ENCODE peak calls at places on chromosomes 3 and 15, in six cellular contexts. S, D, Z, T, X and V are unnamed samples.

GRCh38 chr3:122414391-122414790 is 1.5 kb downstream of the WDR5B start:
- DNase-seq in Z (no peak), X (no peak), T (no peak), D (no peak), S (no peak), V (no peak)

GRCh38 chr15:49490963-49491362 is 67.9 kb downstream of the FGF7 start:
- DNase-seq in X (no peak), Z (no peak), D (no peak), T (no peak), S (no peak), V (no peak)

GRCh38 chr15:85583404-85584390 is 203.3 kb downstream of the AKAP13 start:
- DNase-seq in D (peak), Z (peak), S (no peak), X (peak), T (peak), V (peak)

GRCh38 chr15:79953951-79954444 is 17.0 kb downstream of the BCL2A1 start:
- DNase-seq in D (no peak), X (no peak), S (no peak), Z (no peak), T (no peak), V (no peak)

GRCh38 chr3:963755-964154 is 129.1 kb upstream of the CNTN6 start:
- DNase-seq in Z (no peak), D (no peak), S (no peak), T (no peak), X (no peak), V (no peak)

GRCh38 chr3:16338124-16338523 is 73.1 kb downstream of the OXNAD1 start:
- DNase-seq in T (no peak), Z (peak), S (no peak), D (no peak), X (no peak), V (no peak)

GRCh38 chr3:194447657-194448056 is 39.1 kb downstream of the ATP13A3 start:
- DNase-seq in X (no peak), Z (no peak), T (no peak), S (no peak), D (no peak), V (no peak)

GRCh38 chr15:88878720-88879184 is 16.6 kb downstream of the HAPLN3 start:
- DNase-seq in X (peak), S (no peak), Z (no peak), T (peak), D (peak), V (peak)

GRCh38 chr3:11624161-11624560 is 19.6 kb downstream of the VGLL4 start:
- DNase-seq in S (no peak), D (no peak), Z (no peak), X (no peak), T (no peak), V (no peak)

GRCh38 chr3:171198781-171199472 is 172.4 kb upstream of the SLC2A2 start:
- DNase-seq in S (no peak), T (no peak), D (no peak), X (peak), Z (no peak), V (no peak)

GRCh38 chr3:141287326-141287725 is 55.7 kb downstream of the PXYLP1 start:
- DNase-seq in T (no peak), S (no peak), X (no peak), D (no peak), Z (no peak), V (no peak)

GRCh38 chr3:136546718-136547117 is 205.5 kb downstream of the STAG1 start:
- DNase-seq in D (no peak), T (no peak), S (no peak), Z (no peak), X (no peak), V (no peak)

GRCh38 chr15:98671060-98672008 is 23.0 kb downstream of the IGF1R start:
- DNase-seq in X (no peak), T (no peak), D (no peak), Z (no peak), S (no peak), V (no peak)

GRCh38 chr3:148757238-148757930 is 59.7 kb downstream of the AGTR1 start:
- DNase-seq in Z (no peak), S (no peak), T (no peak), D (no peak), X (no peak), V (no peak)

GRCh38 chr15:31256385-31257265 is 70.0 kb upstream of the KLF13 start:
- DNase-seq in S (no peak), D (no peak), T (no peak), Z (no peak), X (no peak), V (no peak)

GRCh38 chr3:149310796-149311534 is 22.5 kb downstream of the TM4SF18 start:
- DNase-seq in S (no peak), Z (no peak), T (no peak), X (no peak), D (no peak), V (no peak)

GRCh38 chr3:185733980-185734724 is 90.7 kb downstream of the IGF2BP2 start:
- DNase-seq in Z (peak), D (peak), X (peak), T (no peak), S (no peak), V (peak)

GRCh38 chr3:168034152-168034928 is 61.4 kb downstream of the GOLIM4 start:
- DNase-seq in X (no peak), D (no peak), Z (no peak), S (no peak), T (no peak), V (no peak)

GRCh38 chr3:64010199-64010598 is 13.1 kb downstream of the PSMD6 start:
- DNase-seq in Z (no peak), T (no peak), S (no peak), D (no peak), X (no peak), V (no peak)

GRCh38 chr3:51722362-51722761 is 15.5 kb downstream of the GRM2 start:
- DNase-seq in Z (no peak), X (no peak), T (no peak), S (no peak), D (no peak), V (no peak)

GRCh38 chr3:147372525-147373027 is 33.8 kb downstream of the ZIC4 start:
- DNase-seq in Z (no peak), X (no peak), D (no peak), T (no peak), S (no peak), V (no peak)

GRCh38 chr3:111769110-111769509 is 90.0 kb upstream of the PHLDB2 start:
- DNase-seq in X (no peak), S (no peak), D (no peak), T (no peak), Z (no peak), V (no peak)

GRCh38 chr3:49277357-49277723 is 308 bp upstream of the C3orf62 start:
- DNase-seq in D (no peak), X (no peak), T (no peak), S (no peak), Z (no peak), V (no peak)